ENCODE peak calls at places on chromosome 21, in ten cellular contexts. W is naive thymus-derived CD4-positive, alpha-beta T cell; Q is HL-60; V is endodermal cell; D is upper lobe of left lung; L is right atrium auricular region; E is psoas muscle; G is upper lobe of right lung; R is right cardiac atrium; Z is esophagus muscularis mucosa. K is an unnamed sample. For H3K27me3, the result is how much of the 10 kb centered on the place peaks cover.

GRCh38 chr21:43718872-43719747 is at the start of gene PDXK:
- DNase-seq in E (peak), G (peak), R (peak), Q (peak), D (peak), V (peak), L (peak), Z (peak), W (peak), K (peak)

GRCh38 chr21:34498623-34499022 is 13.4 kb downstream of the KCNE1 start:
- DNase-seq in D (no peak), G (no peak), E (no peak), R (peak), W (no peak), V (no peak), Q (no peak), Z (no peak), L (peak), K (no peak)

GRCh38 chr21:16176570-16176969 is 446.8 kb downstream of the USP25 start:
- DNase-seq in R (no peak), L (no peak), Q (no peak), V (no peak), G (no peak), Z (no peak), E (no peak), W (no peak), D (no peak), K (no peak)

GRCh38 chr21:31730687-31731111 is 1.2 kb downstream of the SCAF4 start:
- DNase-seq in D (no peak), Z (no peak), G (no peak), V (peak), Q (no peak), R (no peak), W (no peak), E (no peak), L (no peak), K (peak)

GRCh38 chr21:38858429-38859205 is 52.9 kb downstream of the ETS2 start:
- DNase-seq in L (no peak), R (no peak), E (no peak), G (no peak), V (no peak), D (no peak), Q (no peak), Z (peak), W (no peak), K (no peak)

GRCh38 chr21:38955495-38955894 is 149.8 kb downstream of the ETS2 start:
- DNase-seq in Z (no peak), E (no peak), L (no peak), R (peak), Q (no peak), D (peak), W (no peak), V (no peak), G (no peak), K (no peak)

GRCh38 chr21:21232320-21232719 is 234.1 kb downstream of the NCAM2 start:
- DNase-seq in D (no peak), Z (no peak), Q (no peak), V (no peak), L (no peak), R (no peak), W (no peak), E (no peak), G (no peak), K (peak)

GRCh38 chr21:46549650-46550049 is 55.2 kb downstream of the S100B start:
- DNase-seq in L (peak), V (no peak), Z (peak), D (no peak), W (no peak), G (no peak), R (peak), Q (no peak), E (no peak), K (peak)

GRCh38 chr21:34892196-34892595 is 156.9 kb downstream of the RUNX1 start:
- DNase-seq in R (no peak), L (no peak), G (no peak), V (no peak), Q (no peak), Z (no peak), W (peak), D (no peak), E (no peak), K (no peak)

GRCh38 chr21:31476551-31477120 is 132.6 kb upstream of the TIAM1 start:
- DNase-seq in D (no peak), V (no peak), E (no peak), W (no peak), Z (no peak), L (no peak), G (no peak), Q (no peak), R (no peak), K (no peak)

GRCh38 chr21:31173881-31174555 is 135.7 kb upstream of the KRTAP19-8 start:
- DNase-seq in L (peak), W (no peak), V (no peak), R (peak), Z (no peak), E (no peak), Q (no peak), D (peak), G (no peak), K (no peak)

GRCh38 chr21:24045775-24046215 is 1561.5 kb downstream of the MRPL39 start:
- DNase-seq in V (peak), R (peak), L (peak), Q (no peak), Z (no peak), E (peak), G (no peak), W (no peak), D (peak), K (no peak)

GRCh38 chr21:36791150-36791549 is 92.2 kb downstream of the SIM2 start:
- DNase-seq in R (no peak), G (no peak), D (no peak), Z (no peak), Q (no peak), L (peak), E (no peak), W (no peak), V (no peak), K (no peak)

GRCh38 chr21:35861656-35862055 is 198.7 kb downstream of the SETD4 start:
- DNase-seq in G (no peak), W (no peak), V (no peak), E (no peak), D (no peak), L (no peak), Q (no peak), Z (no peak), R (no peak), K (no peak)

GRCh38 chr21:43921602-43921978 is 56.6 kb downstream of the AGPAT3 start:
- DNase-seq in E (no peak), Q (no peak), D (no peak), L (no peak), V (no peak), W (peak), Z (no peak), R (no peak), G (no peak), K (no peak)

GRCh38 chr21:36156815-36157670 is at the start of gene DOP1B:
- DNase-seq in E (no peak), Z (no peak), G (no peak), W (no peak), Q (no peak), V (no peak), D (no peak), L (no peak), R (no peak), K (peak)

GRCh38 chr21:38487906-38488639 is 10.2 kb downstream of the ERG start:
- DNase-seq in E (no peak), R (no peak), V (no peak), D (no peak), W (no peak), Q (no peak), G (no peak), L (no peak), Z (no peak), K (no peak)

GRCh38 chr21:43810505-43811261 is 21.3 kb downstream of the RRP1 start:
- DNase-seq in L (peak), D (peak), W (peak), E (peak), V (peak), G (peak), Z (peak), Q (no peak), R (peak), K (peak)

GRCh38 chr21:34594566-34595234 is 20.2 kb downstream of the RCAN1 start:
- DNase-seq in Z (peak), L (no peak), R (no peak), E (no peak), G (no peak), W (no peak), Q (no peak), V (peak), D (no peak), K (no peak)

DNA sequence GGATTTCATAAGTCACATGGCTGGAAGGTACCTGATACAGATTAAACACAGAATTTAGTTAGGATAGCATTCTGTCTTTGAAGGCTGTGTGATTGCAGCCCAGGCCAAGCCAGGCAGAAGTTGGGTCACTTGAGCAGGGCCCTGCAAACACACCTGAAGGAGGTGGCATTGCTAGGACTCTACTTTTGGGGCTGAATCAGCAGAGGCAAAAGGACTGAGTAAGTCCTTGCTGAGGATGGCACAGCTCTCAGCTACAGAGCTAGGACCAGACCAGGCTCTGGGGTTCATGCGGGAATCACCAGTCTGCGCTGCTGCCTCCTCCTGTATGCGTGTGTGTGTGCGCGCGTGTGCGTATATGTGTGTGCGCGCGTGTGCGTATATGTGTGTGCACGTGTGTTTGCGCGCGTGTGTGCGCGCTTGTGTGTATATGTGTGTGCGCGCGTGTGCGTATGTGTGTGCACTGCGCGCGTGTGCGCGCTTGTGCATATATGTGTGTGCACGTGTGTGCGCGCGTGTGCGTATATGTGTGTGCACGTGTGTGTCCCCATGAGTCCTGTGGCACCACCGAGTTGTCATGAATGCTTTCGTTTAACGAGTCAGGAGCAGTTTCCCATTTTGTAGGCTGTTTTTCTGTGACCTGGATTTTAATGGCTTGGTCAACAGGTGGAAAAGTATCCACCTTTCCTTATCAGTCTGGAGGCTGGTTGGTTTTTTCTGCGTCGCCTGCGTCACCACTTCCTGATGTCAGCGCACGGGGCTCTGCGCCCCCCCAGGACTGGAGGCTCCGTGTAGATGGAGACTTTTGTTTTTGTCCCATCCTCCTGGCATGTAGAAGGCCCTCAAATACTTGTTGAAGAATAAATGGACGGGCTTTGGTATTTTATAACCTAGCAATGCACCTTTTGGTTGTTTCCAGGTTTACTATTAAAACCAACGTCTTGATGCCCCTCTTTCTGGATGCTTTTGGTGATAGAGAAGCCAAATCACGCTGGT is 34.7 kb downstream of the ADARB1 start:
- DNase-seq in W (no peak), V (no peak), Q (no peak), L (no peak), D (no peak), G (no peak), E (no peak), Z (no peak), R (no peak), K (no peak)
- H3K4me3 ChIP-seq in W (peak), V (no peak), Q (no peak), L (no peak), D (no peak), G (no peak), E (peak), Z (peak), R (peak), K (no peak)

GRCh38 chr21:42661688-42662429 is 8.4 kb downstream of the PDE9A start:
- DNase-seq in V (no peak), Q (no peak), W (no peak), L (no peak), R (no peak), G (no peak), E (no peak), D (no peak), Z (no peak), K (no peak)

GRCh38 chr21:42658320-42659105 is 5.1 kb downstream of the PDE9A start:
- DNase-seq in V (no peak), D (no peak), L (no peak), G (no peak), W (no peak), Q (no peak), Z (no peak), E (peak), R (peak), K (no peak)

GRCh38 chr21:42659416-42660117 is 6.1 kb downstream of the PDE9A start:
- DNase-seq in E (peak), L (no peak), D (no peak), V (no peak), Z (no peak), G (no peak), R (peak), Q (no peak), W (no peak), K (no peak)

GRCh38 chr21:42657676-42658319 is 4.4 kb downstream of the PDE9A start:
- DNase-seq in R (peak), Q (no peak), E (peak), Z (no peak), G (no peak), L (no peak), W (no peak), V (no peak), D (no peak), K (no peak)

GRCh38 chr21:42660118-42660470 is 6.7 kb downstream of the PDE9A start:
- DNase-seq in L (no peak), V (no peak), R (no peak), E (no peak), D (no peak), Z (no peak), W (no peak), G (no peak), Q (no peak), K (no peak)
- H3K27me3 ChIP-seq in L (under half), V (under half), R (under half), E (under half), D (under half), Z (under half), W (under half), G (under half), Q (under half), K (under half)

DNA sequence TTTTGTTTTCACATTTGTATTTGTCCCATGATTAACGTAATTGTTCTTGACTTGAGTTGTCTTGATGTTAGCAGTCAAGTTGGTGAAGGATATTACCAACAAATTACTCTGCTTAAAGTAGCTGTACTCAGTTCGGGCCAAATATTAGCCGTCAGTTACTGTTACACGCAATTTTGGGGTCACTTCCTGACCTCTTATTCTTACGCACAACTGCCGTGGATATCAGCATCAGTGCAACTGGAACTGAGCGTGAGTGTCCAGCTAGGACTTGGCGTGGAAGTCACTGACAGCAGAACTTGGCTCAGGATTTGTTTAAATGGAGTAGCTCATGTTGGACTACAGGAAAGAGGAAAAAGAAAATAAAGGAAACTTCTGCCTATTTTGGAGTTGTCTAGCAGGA is 56.4 kb downstream of the ADAMTS1 start:
- DNase-seq in W (no peak), V (no peak), L (peak), Q (no peak), R (peak), G (no peak), D (no peak), E (no peak), Z (no peak), K (no peak)
- H3K4me3 ChIP-seq in W (no peak), V (no peak), L (no peak), Q (no peak), R (no peak), G (no peak), D (no peak), E (no peak), Z (no peak), K (no peak)

GRCh38 chr21:41503331-41503730 is 4.6 kb downstream of the TMPRSS2 start:
- DNase-seq in Z (no peak), V (no peak), R (no peak), G (no peak), D (no peak), Q (no peak), E (no peak), L (no peak), W (no peak), K (no peak)
- H3K27me3 ChIP-seq in Z (half or more), V (under half), R (under half), G (under half), D (under half), Q (under half), E (under half), L (under half), W (under half), K (under half)

GRCh38 chr21:45071396-45072165 is 2.8 kb upstream of the ADARB1 start:
- DNase-seq in R (no peak), G (no peak), L (no peak), V (no peak), E (no peak), Q (no peak), Z (no peak), D (no peak), W (no peak), K (no peak)

GRCh38 chr21:45073301-45074047 is 906 bp upstream of the ADARB1 start:
- DNase-seq in Q (no peak), G (peak), Z (no peak), E (peak), W (no peak), L (no peak), V (peak), D (no peak), R (peak), K (peak)

GRCh38 chr21:45072963-45073300 is 1.4 kb upstream of the ADARB1 start:
- DNase-seq in E (no peak), R (no peak), Q (no peak), V (peak), L (no peak), G (no peak), Z (no peak), D (no peak), W (no peak), K (peak)

GRCh38 chr21:45070970-45071369 is 3.4 kb upstream of the ADARB1 start:
- DNase-seq in L (no peak), D (no peak), G (no peak), E (peak), R (no peak), Z (no peak), Q (no peak), V (no peak), W (no peak), K (no peak)

GRCh38 chr21:45072166-45072962 is 2.0 kb upstream of the ADARB1 start:
- DNase-seq in V (no peak), L (no peak), D (no peak), G (no peak), E (no peak), Q (no peak), R (no peak), W (no peak), Z (no peak), K (peak)
- H3K4me3 ChIP-seq in V (no peak), L (no peak), D (no peak), G (no peak), E (no peak), Q (no peak), R (no peak), W (no peak), Z (no peak), K (no peak)

K was measured in H7.